ENCODE peak calls at places on chromosomes 4 and X, in seven cellular contexts. One of them, this sample, is unnamed.

GRCh38 chr4:156137971-156138581 is 184.4 kb upstream of the CTSO start:
- DNase-seq in GM12891: no peak
- DNase-seq in HepG2: no peak
- DNase-seq in K562: no peak
- DNase-seq in GM12892: no peak
- DNase-seq in SK-N-SH: no peak
- DNase-seq in GM12878: no peak
- DNase-seq in this sample: peak

GRCh38 chrX:29466441-29466840 is 748.9 kb upstream of the MAGEB2 start:
- DNase-seq in GM12878: no peak
- DNase-seq in K562: no peak
- DNase-seq in HepG2: no peak
- DNase-seq in SK-N-SH: no peak
- DNase-seq in GM12891: no peak
- DNase-seq in GM12892: no peak
- DNase-seq in this sample: no peak

GRCh38 chrX:78650906-78651437 is 8.2 kb downstream of the RTL3 start:
- DNase-seq in GM12892: no peak
- DNase-seq in SK-N-SH: no peak
- DNase-seq in GM12878: peak
- DNase-seq in HepG2: no peak
- DNase-seq in K562: no peak
- DNase-seq in GM12891: no peak
- DNase-seq in this sample: no peak

GRCh38 chr4:153241970-153242847 is 38.0 kb downstream of the TRIM2 start:
- DNase-seq in SK-N-SH: no peak
- DNase-seq in K562: no peak
- DNase-seq in GM12892: no peak
- DNase-seq in GM12878: no peak
- DNase-seq in HepG2: peak
- DNase-seq in GM12891: no peak
- DNase-seq in this sample: no peak

GRCh38 chr4:85928775-85929585 is 430.9 kb downstream of the MAPK10 start:
- DNase-seq in K562: no peak
- DNase-seq in GM12878: peak
- DNase-seq in GM12892: no peak
- DNase-seq in HepG2: peak
- DNase-seq in GM12891: no peak
- DNase-seq in SK-N-SH: no peak
- DNase-seq in this sample: no peak

GRCh38 chr4:53100801-53101581 is 238.9 kb downstream of the RASL11B start:
- DNase-seq in GM12878: no peak
- DNase-seq in GM12892: no peak
- DNase-seq in GM12891: no peak
- DNase-seq in K562: no peak
- DNase-seq in HepG2: no peak
- DNase-seq in SK-N-SH: no peak
- DNase-seq in this sample: no peak

GRCh38 chr4:98573791-98574190 is 84.6 kb downstream of the TSPAN5 start:
- DNase-seq in GM12878: no peak
- DNase-seq in GM12892: no peak
- DNase-seq in HepG2: no peak
- DNase-seq in GM12891: no peak
- DNase-seq in SK-N-SH: no peak
- DNase-seq in K562: no peak
- DNase-seq in this sample: no peak

GRCh38 chr4:141635726-141636076 is 682 bp upstream of the IL15 start:
- DNase-seq in GM12892: no peak
- DNase-seq in HepG2: no peak
- DNase-seq in GM12891: peak
- DNase-seq in SK-N-SH: no peak
- DNase-seq in GM12878: peak
- DNase-seq in K562: no peak
- DNase-seq in this sample: no peak

GRCh38 chr4:56245547-56246229 is 141.6 kb downstream of the AASDH start:
- DNase-seq in SK-N-SH: no peak
- DNase-seq in GM12878: no peak
- DNase-seq in GM12892: no peak
- DNase-seq in HepG2: peak
- DNase-seq in K562: no peak
- DNase-seq in GM12891: no peak
- DNase-seq in this sample: no peak

GRCh38 chr4:112144546-112145325 is 518 bp upstream of the FAM241A start:
- DNase-seq in GM12878: peak
- DNase-seq in GM12891: no peak
- DNase-seq in HepG2: no peak
- DNase-seq in GM12892: no peak
- DNase-seq in K562: no peak
- DNase-seq in SK-N-SH: no peak
- DNase-seq in this sample: no peak

GRCh38 chr4:21879187-21879586 is 69.4 kb downstream of the KCNIP4 start:
- DNase-seq in GM12891: no peak
- DNase-seq in HepG2: peak
- DNase-seq in SK-N-SH: no peak
- DNase-seq in GM12892: no peak
- DNase-seq in K562: no peak
- DNase-seq in GM12878: no peak
- DNase-seq in this sample: peak

GRCh38 chr4:1822568-1823544 is 29.8 kb downstream of the FGFR3 start:
- DNase-seq in K562: no peak
- DNase-seq in GM12878: no peak
- DNase-seq in HepG2: no peak
- DNase-seq in SK-N-SH: no peak
- DNase-seq in GM12892: no peak
- DNase-seq in GM12891: no peak
- DNase-seq in this sample: no peak

GRCh38 chr4:185542626-185543336 is 7.5 kb upstream of the PDLIM3 start:
- DNase-seq in K562: no peak
- DNase-seq in GM12891: no peak
- DNase-seq in HepG2: no peak
- DNase-seq in GM12878: no peak
- DNase-seq in GM12892: no peak
- DNase-seq in SK-N-SH: no peak
- DNase-seq in this sample: no peak

GRCh38 chrX:78513996-78514745 is 145.0 kb downstream of the RTL3 start:
- DNase-seq in SK-N-SH: no peak
- DNase-seq in HepG2: no peak
- DNase-seq in GM12878: no peak
- DNase-seq in GM12892: no peak
- DNase-seq in K562: no peak
- DNase-seq in GM12891: no peak
- DNase-seq in this sample: no peak

DNA sequence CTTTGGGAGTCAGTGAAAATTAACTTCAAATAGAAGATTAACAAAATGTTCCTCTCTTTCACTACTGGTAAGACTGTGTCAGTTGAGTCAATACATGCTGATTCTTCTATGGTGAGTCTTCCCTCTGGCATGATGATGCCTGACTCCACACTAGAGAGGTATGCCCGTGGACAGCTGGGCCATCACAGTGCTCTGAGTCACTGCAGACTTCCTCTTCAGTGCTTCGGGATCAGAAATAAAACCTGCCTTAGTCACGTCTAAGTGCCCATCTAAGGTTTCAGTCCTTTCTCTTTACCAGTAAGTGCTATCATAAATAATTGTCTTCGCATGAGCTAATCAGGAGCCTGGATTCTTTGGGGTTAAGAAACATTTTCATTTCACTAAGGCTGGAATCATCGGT is 1.6 kb upstream of the ASB5 start:
- DNase-seq in K562: no peak
- DNase-seq in HepG2: peak
- DNase-seq in GM12892: no peak
- DNase-seq in GM12891: no peak
- DNase-seq in SK-N-SH: no peak
- DNase-seq in GM12878: no peak
- DNase-seq in this sample: no peak
- TF ChIP-seq TAF1 in K562: no peak
- TF ChIP-seq TAF1 in HepG2: no peak
- TF ChIP-seq TAF1 in GM12892: no peak
- TF ChIP-seq TAF1 in GM12891: no peak
- TF ChIP-seq TAF1 in SK-N-SH: peak
- TF ChIP-seq TAF1 in GM12878: no peak
- TF ChIP-seq TAF1 in this sample: no peak

GRCh38 chr4:129623233-129623632 is 527.3 kb downstream of the C4orf33 start:
- DNase-seq in HepG2: no peak
- DNase-seq in GM12892: no peak
- DNase-seq in GM12878: no peak
- DNase-seq in K562: no peak
- DNase-seq in GM12891: no peak
- DNase-seq in SK-N-SH: no peak
- DNase-seq in this sample: no peak
- TF ChIP-seq TAF1 in HepG2: no peak
- TF ChIP-seq TAF1 in GM12892: no peak
- TF ChIP-seq TAF1 in GM12878: no peak
- TF ChIP-seq TAF1 in K562: no peak
- TF ChIP-seq TAF1 in GM12891: no peak
- TF ChIP-seq TAF1 in SK-N-SH: no peak
- TF ChIP-seq TAF1 in this sample: no peak

DNA sequence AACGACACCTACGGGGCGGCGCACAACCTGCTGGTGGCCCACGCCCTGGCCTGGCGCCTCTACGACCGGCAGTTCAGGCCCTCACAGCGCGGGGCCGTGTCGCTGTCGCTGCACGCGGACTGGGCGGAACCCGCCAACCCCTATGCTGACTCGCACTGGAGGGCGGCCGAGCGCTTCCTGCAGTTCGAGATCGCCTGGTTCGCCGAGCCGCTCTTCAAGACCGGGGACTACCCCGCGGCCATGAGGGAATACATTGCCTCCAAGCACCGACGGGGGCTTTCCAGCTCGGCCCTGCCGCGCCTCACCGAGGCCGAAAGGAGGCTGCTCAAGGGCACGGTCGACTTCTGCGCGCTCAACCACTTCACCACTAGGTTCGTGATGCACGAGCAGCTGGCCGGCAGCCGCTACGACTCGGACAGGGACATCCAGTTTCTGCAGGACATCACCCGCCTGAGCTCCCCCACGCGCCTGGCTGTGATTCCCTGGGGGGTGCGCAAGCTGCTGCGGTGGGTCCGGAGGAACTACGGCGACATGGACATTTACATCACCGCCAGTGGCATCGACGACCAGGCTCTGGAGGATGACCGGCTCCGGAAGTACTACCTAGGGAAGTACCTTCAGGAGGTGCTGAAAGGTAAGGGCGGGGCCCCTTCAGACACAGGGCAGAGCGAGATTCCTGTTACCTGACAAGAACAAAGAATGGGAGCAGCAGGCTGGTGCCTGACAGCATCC is 11.7 kb downstream of the RPL9 start:
- DNase-seq in GM12878: peak
- DNase-seq in GM12891: peak
- DNase-seq in HepG2: no peak
- DNase-seq in K562: no peak
- DNase-seq in SK-N-SH: no peak
- DNase-seq in GM12892: peak
- DNase-seq in this sample: peak
- TF ChIP-seq TAF1 in GM12878: no peak
- TF ChIP-seq TAF1 in GM12891: no peak
- TF ChIP-seq TAF1 in HepG2: no peak
- TF ChIP-seq TAF1 in K562: no peak
- TF ChIP-seq TAF1 in SK-N-SH: no peak
- TF ChIP-seq TAF1 in GM12892: no peak
- TF ChIP-seq TAF1 in this sample: peak

GRCh38 chrX:31658360-31658759 is 586.5 kb upstream of the FTHL17 start:
- DNase-seq in GM12891: no peak
- DNase-seq in K562: no peak
- DNase-seq in SK-N-SH: peak
- DNase-seq in GM12892: no peak
- DNase-seq in HepG2: peak
- DNase-seq in GM12878: no peak
- DNase-seq in this sample: no peak
- TF ChIP-seq TAF1 in GM12891: no peak
- TF ChIP-seq TAF1 in K562: no peak
- TF ChIP-seq TAF1 in SK-N-SH: no peak
- TF ChIP-seq TAF1 in GM12892: no peak
- TF ChIP-seq TAF1 in HepG2: no peak
- TF ChIP-seq TAF1 in GM12878: no peak
- TF ChIP-seq TAF1 in this sample: no peak

DNA sequence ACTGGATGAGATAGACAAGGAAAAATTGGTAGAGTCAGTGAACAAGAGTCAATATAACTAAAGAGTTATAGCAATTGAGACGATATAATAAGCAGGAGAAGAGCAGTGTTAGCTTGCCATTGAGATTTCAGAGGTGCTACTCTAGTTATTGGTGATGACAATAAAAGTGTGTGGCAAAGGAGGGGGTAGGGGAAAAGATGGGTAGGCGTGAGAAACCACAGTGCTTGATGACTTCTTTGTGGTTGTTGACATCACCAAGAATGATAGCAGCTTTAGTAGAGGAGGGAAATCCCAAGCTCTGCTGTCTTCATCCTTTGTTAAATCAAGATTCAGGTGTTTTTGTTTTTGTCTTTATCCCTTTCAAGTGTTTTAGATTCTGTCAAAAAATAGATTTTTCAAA is 179.9 kb upstream of the PPP3CA start:
- DNase-seq in GM12891: peak
- DNase-seq in GM12878: peak
- DNase-seq in K562: no peak
- DNase-seq in HepG2: no peak
- DNase-seq in SK-N-SH: no peak
- DNase-seq in GM12892: no peak
- DNase-seq in this sample: no peak
- TF ChIP-seq TAF1 in GM12891: no peak
- TF ChIP-seq TAF1 in GM12878: no peak
- TF ChIP-seq TAF1 in K562: no peak
- TF ChIP-seq TAF1 in HepG2: no peak
- TF ChIP-seq TAF1 in SK-N-SH: no peak
- TF ChIP-seq TAF1 in GM12892: no peak
- TF ChIP-seq TAF1 in this sample: no peak